ENCODE peak calls at places on chromosomes 2 and 18, in ten cellular contexts. D is GM06990; I is C1 segment of cervical spinal cord; S is left ventricle myocardium superior; O is ELF-1; C is NCI-H1105; Q is body of pancreas; P is NCI-H187 treated with DMSO at 0.1 percent for 48 hours; A is effector memory CD8-positive, alpha-beta T cell; E is posterior cingulate gyrus. N is an unnamed sample.
A peak's percentile ranks its signal among the peaks of the same experiment; 100 is the strongest.

GRCh38 chr2:127651987-127652550 is 6.1 kb downstream of the GPR17 start:
- DNase-seq in D (no peak), I (peak; percentile 71), S (peak; percentile 97), O (peak; percentile 53), C (no peak), Q (peak; percentile 40), P (no peak), A (no peak), E (peak; percentile 62), N (peak; percentile 94)

GRCh38 chr2:209872675-209873074 is 101.0 kb downstream of the UNC80 start:
- DNase-seq in D (no peak), I (no peak), S (peak; percentile 31), O (peak; percentile 44), C (no peak), Q (peak; percentile 34), P (no peak), A (no peak), E (peak; percentile 44), N (peak; percentile 17)

GRCh38 chr18:10074122-10074521 is 160.3 kb downstream of the VAPA start:
- DNase-seq in D (no peak), I (no peak), S (no peak), O (no peak), C (no peak), Q (no peak), P (no peak), A (no peak), E (no peak), N (no peak)

GRCh38 chr18:69152436-69152835 is 248.3 kb upstream of the DOK6 start:
- DNase-seq in D (no peak), I (no peak), S (no peak), O (no peak), C (no peak), Q (no peak), P (no peak), A (no peak), E (no peak), N (no peak)

GRCh38 chr18:23784811-23785245 is 95.6 kb downstream of the LAMA3 start:
- DNase-seq in D (no peak), I (no peak), S (no peak), O (peak; percentile 46), C (no peak), Q (no peak), P (no peak), A (no peak), E (no peak), N (no peak)

GRCh38 chr2:144670080-144670479 is 150.2 kb upstream of the ZEB2 start:
- DNase-seq in D (no peak), I (no peak), S (no peak), O (no peak), C (no peak), Q (no peak), P (no peak), A (no peak), E (no peak), N (no peak)

GRCh38 chr2:141736466-141736865 is 394.4 kb downstream of the LRP1B start:
- DNase-seq in D (no peak), I (no peak), S (no peak), O (no peak), C (no peak), Q (no peak), P (no peak), A (no peak), E (no peak), N (no peak)

GRCh38 chr2:126749537-126749936 is 93.6 kb downstream of the GYPC start:
- DNase-seq in D (no peak), I (no peak), S (no peak), O (no peak), C (no peak), Q (no peak), P (no peak), A (no peak), E (no peak), N (no peak)

GRCh38 chr2:220785181-220785580 is 786.9 kb downstream of the EPHA4 start:
- DNase-seq in D (no peak), I (no peak), S (no peak), O (no peak), C (peak; percentile 52), Q (no peak), P (no peak), A (no peak), E (no peak), N (no peak)

GRCh38 chr2:166653185-166653813 is 159.2 kb upstream of the SCN7A start:
- DNase-seq in D (no peak), I (no peak), S (no peak), O (no peak), C (peak; percentile 55), Q (no peak), P (no peak), A (no peak), E (no peak), N (no peak)

GRCh38 chr2:136392897-136393296 is 274.9 kb upstream of the CXCR4 start:
- DNase-seq in D (no peak), I (no peak), S (no peak), O (no peak), C (no peak), Q (no peak), P (no peak), A (no peak), E (no peak), N (no peak)

GRCh38 chr2:25337891-25338290 is 3.8 kb downstream of the DNMT3A start:
- DNase-seq in D (no peak), I (no peak), S (no peak), O (no peak), C (no peak), Q (no peak), P (no peak), A (no peak), E (no peak), N (no peak)

GRCh38 chr2:181231886-181232644 is 225.1 kb upstream of the ITGA4 start:
- DNase-seq in D (no peak), I (no peak), S (no peak), O (no peak), C (no peak), Q (no peak), P (no peak), A (no peak), E (no peak), N (no peak)

GRCh38 chr2:30139131-30139870 is 7.5 kb upstream of the YPEL5 start:
- DNase-seq in D (no peak), I (no peak), S (no peak), O (no peak), C (no peak), Q (no peak), P (no peak), A (no peak), E (no peak), N (no peak)

GRCh38 chr2:10773841-10774341 is 38.7 kb downstream of the PDIA6 start:
- DNase-seq in D (no peak), I (no peak), S (no peak), O (peak; percentile 94), C (no peak), Q (no peak), P (no peak), A (no peak), E (no peak), N (no peak)

GRCh38 chr18:46720092-46720491 is 36.8 kb downstream of the ST8SIA5 start:
- DNase-seq in D (no peak), I (no peak), S (no peak), O (no peak), C (no peak), Q (no peak), P (no peak), A (no peak), E (no peak), N (no peak)

N was measured in left ventricle myocardium inferior.